ENCODE peak calls at places on chromosomes 16 and 17, in four cellular contexts. One of them, this sample, is unnamed.

GRCh38 chr17:61338000-61338864 is 61.4 kb upstream of the TBX2 start:
- DNase-seq in SK-N-SH: no peak
- DNase-seq in HepG2: peak
- DNase-seq in GM12878: no peak
- DNase-seq in this sample: peak

GRCh38 chr17:721540-721937 is 6.9 kb upstream of the VPS53 start:
- DNase-seq in SK-N-SH: no peak
- DNase-seq in HepG2: no peak
- DNase-seq in GM12878: no peak
- DNase-seq in this sample: no peak

GRCh38 chr16:69404275-69404805 is 18.5 kb upstream of the TERF2 start:
- DNase-seq in SK-N-SH: no peak
- DNase-seq in HepG2: peak
- DNase-seq in GM12878: no peak
- DNase-seq in this sample: peak

GRCh38 chr17:54521137-54521536 is 379.5 kb upstream of the TOM1L1 start:
- DNase-seq in SK-N-SH: no peak
- DNase-seq in HepG2: no peak
- DNase-seq in GM12878: no peak
- DNase-seq in this sample: no peak

GRCh38 chr16:65121870-65122723 is at the start of gene CDH11:
- DNase-seq in SK-N-SH: peak
- DNase-seq in HepG2: no peak
- DNase-seq in GM12878: no peak
- DNase-seq in this sample: no peak

GRCh38 chr16:54654429-54654828 is 276.2 kb upstream of the IRX5 start:
- DNase-seq in SK-N-SH: no peak
- DNase-seq in HepG2: no peak
- DNase-seq in GM12878: no peak
- DNase-seq in this sample: no peak

GRCh38 chr16:79132745-79133144 is 467.8 kb downstream of the MAF start:
- DNase-seq in SK-N-SH: no peak
- DNase-seq in HepG2: no peak
- DNase-seq in GM12878: no peak
- DNase-seq in this sample: no peak

GRCh38 chr17:41917957-41918391 is 777 bp downstream of the ACLY start:
- DNase-seq in SK-N-SH: peak
- DNase-seq in HepG2: no peak
- DNase-seq in GM12878: no peak
- DNase-seq in this sample: peak

GRCh38 chr17:48093341-48094045 is 7.8 kb downstream of the CBX1 start:
- DNase-seq in SK-N-SH: no peak
- DNase-seq in HepG2: no peak
- DNase-seq in GM12878: no peak
- DNase-seq in this sample: no peak

GRCh38 chr17:8488931-8489330 is 53.2 kb downstream of the NDEL1 start:
- DNase-seq in SK-N-SH: no peak
- DNase-seq in HepG2: no peak
- DNase-seq in GM12878: no peak
- DNase-seq in this sample: no peak

GRCh38 chr16:56263711-56264608 is 72.7 kb downstream of the GNAO1 start:
- DNase-seq in SK-N-SH: peak
- DNase-seq in HepG2: peak
- DNase-seq in GM12878: no peak
- DNase-seq in this sample: no peak

GRCh38 chr16:8848231-8848938 is 20.4 kb downstream of the CARHSP1 start:
- DNase-seq in SK-N-SH: peak
- DNase-seq in HepG2: no peak
- DNase-seq in GM12878: no peak
- DNase-seq in this sample: no peak

GRCh38 chr16:85266857-85267256 is 154.6 kb upstream of the CIBAR2 start:
- DNase-seq in SK-N-SH: peak
- DNase-seq in HepG2: no peak
- DNase-seq in GM12878: no peak
- DNase-seq in this sample: no peak

GRCh38 chr17:57999496-58000017 is 7.5 kb downstream of the SRSF1 start:
- DNase-seq in SK-N-SH: peak
- DNase-seq in HepG2: peak
- DNase-seq in GM12878: peak
- DNase-seq in this sample: peak

GRCh38 chr17:33229028-33229427 is 64.1 kb downstream of the ASIC2 start:
- DNase-seq in SK-N-SH: no peak
- DNase-seq in HepG2: no peak
- DNase-seq in GM12878: no peak
- DNase-seq in this sample: no peak

GRCh38 chr16:13194766-13195165 is 293.4 kb downstream of the SHISA9 start:
- DNase-seq in SK-N-SH: no peak
- DNase-seq in HepG2: no peak
- DNase-seq in GM12878: no peak
- DNase-seq in this sample: no peak

GRCh38 chr16:72111653-72112451 is 18.2 kb downstream of the DHX38 start:
- DNase-seq in SK-N-SH: no peak
- DNase-seq in HepG2: no peak
- DNase-seq in GM12878: no peak
- DNase-seq in this sample: no peak

GRCh38 chr17:42618442-42619150 is 9.1 kb downstream of the TUBG1 start:
- DNase-seq in SK-N-SH: peak
- DNase-seq in HepG2: peak
- DNase-seq in GM12878: peak
- DNase-seq in this sample: peak

GRCh38 chr17:59361386-59361785 is 29.9 kb downstream of the YPEL2 start:
- DNase-seq in SK-N-SH: no peak
- DNase-seq in HepG2: no peak
- DNase-seq in GM12878: no peak
- DNase-seq in this sample: peak

GRCh38 chr16:55821210-55821609 is 11.7 kb downstream of the CES1 start:
- DNase-seq in SK-N-SH: no peak
- DNase-seq in HepG2: no peak
- DNase-seq in GM12878: no peak
- DNase-seq in this sample: no peak

GRCh38 chr17:42067371-42068180 is 17.2 kb upstream of the C17orf113 start:
- DNase-seq in SK-N-SH: peak
- DNase-seq in HepG2: peak
- DNase-seq in GM12878: no peak
- DNase-seq in this sample: peak

GRCh38 chr16:49750341-49751011 is 105.4 kb downstream of the ZNF423 start:
- DNase-seq in SK-N-SH: peak
- DNase-seq in HepG2: no peak
- DNase-seq in GM12878: no peak
- DNase-seq in this sample: no peak

GRCh38 chr16:14168146-14168545 is 97.0 kb downstream of the MRTFB start:
- DNase-seq in SK-N-SH: no peak
- DNase-seq in HepG2: no peak
- DNase-seq in GM12878: no peak
- DNase-seq in this sample: no peak

GRCh38 chr16:56518435-56518834 is 1.4 kb downstream of the BBS2 start:
- DNase-seq in SK-N-SH: no peak
- DNase-seq in HepG2: no peak
- DNase-seq in GM12878: no peak
- DNase-seq in this sample: no peak

GRCh38 chr16:648071-648785 is 937 bp upstream of the WDR90 start:
- DNase-seq in SK-N-SH: peak
- DNase-seq in HepG2: peak
- DNase-seq in GM12878: no peak
- DNase-seq in this sample: no peak

GRCh38 chr16:58290861-58291260 is 4.0 kb downstream of the PRSS54 start:
- DNase-seq in SK-N-SH: no peak
- DNase-seq in HepG2: no peak
- DNase-seq in GM12878: no peak
- DNase-seq in this sample: no peak

GRCh38 chr17:74234482-74234881 is 21.1 kb downstream of the TTYH2 start:
- DNase-seq in SK-N-SH: no peak
- DNase-seq in HepG2: no peak
- DNase-seq in GM12878: no peak
- DNase-seq in this sample: no peak
- TF ChIP-seq PBX3 in SK-N-SH: no peak
- TF ChIP-seq PBX3 in HepG2: no peak
- TF ChIP-seq PBX3 in GM12878: no peak
- TF ChIP-seq PBX3 in this sample: no peak

GRCh38 chr16:3087836-3088235 is 11.3 kb downstream of the ZSCAN10 start:
- DNase-seq in SK-N-SH: no peak
- DNase-seq in HepG2: no peak
- DNase-seq in GM12878: no peak
- DNase-seq in this sample: no peak

GRCh38 chr16:3084969-3085670 is 14.0 kb downstream of the ZSCAN10 start:
- DNase-seq in SK-N-SH: no peak
- DNase-seq in HepG2: no peak
- DNase-seq in GM12878: no peak
- DNase-seq in this sample: no peak

GRCh38 chr16:3086596-3087242 is 12.4 kb downstream of the ZSCAN10 start:
- DNase-seq in SK-N-SH: no peak
- DNase-seq in HepG2: peak
- DNase-seq in GM12878: no peak
- DNase-seq in this sample: no peak

GRCh38 chr16:3087243-3087791 is 11.8 kb downstream of the ZSCAN10 start:
- DNase-seq in SK-N-SH: no peak
- DNase-seq in HepG2: no peak
- DNase-seq in GM12878: no peak
- DNase-seq in this sample: no peak

DNA sequence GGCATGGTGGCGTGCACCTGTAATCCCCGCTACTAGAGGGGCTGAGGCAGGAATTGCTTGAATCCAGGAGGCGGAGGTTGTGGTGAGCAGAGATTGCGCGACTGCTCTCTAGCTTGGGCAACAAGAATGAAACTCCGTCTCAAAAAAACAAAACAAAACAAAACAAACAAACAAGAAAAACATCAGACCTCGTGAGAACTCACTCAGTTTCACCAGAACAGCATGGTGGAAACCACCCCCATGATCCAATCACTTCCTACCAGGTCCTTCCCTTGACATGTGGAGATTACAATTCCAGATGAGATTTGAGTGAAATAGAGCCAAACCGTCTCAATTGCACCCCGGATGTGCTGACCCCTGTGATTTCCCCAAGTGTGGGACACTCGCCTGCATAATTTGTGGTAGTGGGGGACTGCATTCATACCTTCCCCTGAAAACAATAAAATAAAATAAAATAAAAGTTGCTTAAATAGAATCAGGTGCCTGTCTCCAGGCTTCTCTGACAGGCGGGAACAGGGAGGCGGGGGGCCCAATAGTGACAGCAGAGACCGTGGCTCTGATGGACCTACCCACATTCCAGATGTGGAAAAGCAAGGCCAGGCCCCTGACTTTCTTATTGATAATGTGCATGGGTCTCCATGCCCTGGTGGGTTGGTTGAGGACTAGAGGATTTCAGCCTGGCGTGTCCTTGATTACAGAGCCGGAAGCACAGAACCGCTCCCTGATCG is 13.1 kb downstream of the ZSCAN10 start:
- DNase-seq in SK-N-SH: no peak
- DNase-seq in HepG2: no peak
- DNase-seq in GM12878: no peak
- DNase-seq in this sample: no peak
- TF ChIP-seq PBX3 in SK-N-SH: no peak
- TF ChIP-seq PBX3 in HepG2: no peak
- TF ChIP-seq PBX3 in GM12878: no peak
- TF ChIP-seq PBX3 in this sample: no peak

DNA sequence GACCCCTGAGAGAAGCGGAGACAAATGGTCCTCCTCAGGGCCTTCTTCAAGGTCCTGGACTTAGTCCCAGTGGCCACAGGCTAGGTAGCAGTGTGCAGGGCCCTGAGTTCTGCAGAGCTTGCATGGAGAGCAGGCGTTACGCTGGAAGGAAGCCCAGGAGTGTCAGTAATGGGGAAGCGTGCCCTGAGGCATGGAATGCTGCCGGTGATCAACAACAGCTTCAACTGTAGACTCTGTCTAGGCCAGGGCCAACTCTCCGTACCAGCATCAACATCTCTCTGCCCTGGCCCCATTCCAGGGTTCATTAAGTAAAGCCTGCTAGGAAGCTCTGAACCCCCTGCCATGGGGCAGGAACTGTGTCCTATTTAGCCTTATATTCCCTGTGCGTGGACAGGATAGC is 568 bp upstream of the TNK1 start:
- DNase-seq in SK-N-SH: peak
- DNase-seq in HepG2: no peak
- DNase-seq in GM12878: no peak
- DNase-seq in this sample: no peak
- TF ChIP-seq PBX3 in SK-N-SH: no peak
- TF ChIP-seq PBX3 in HepG2: no peak
- TF ChIP-seq PBX3 in GM12878: no peak
- TF ChIP-seq PBX3 in this sample: no peak

GRCh38 chr17:17941015-17941414 is 31.2 kb downstream of the TOM1L2 start:
- DNase-seq in SK-N-SH: no peak
- DNase-seq in HepG2: no peak
- DNase-seq in GM12878: no peak
- DNase-seq in this sample: no peak
- TF ChIP-seq PBX3 in SK-N-SH: no peak
- TF ChIP-seq PBX3 in HepG2: no peak
- TF ChIP-seq PBX3 in GM12878: no peak
- TF ChIP-seq PBX3 in this sample: no peak

GRCh38 chr16:66520406-66521194 is 29.3 kb downstream of the TK2 start:
- DNase-seq in SK-N-SH: no peak
- DNase-seq in HepG2: no peak
- DNase-seq in GM12878: no peak
- DNase-seq in this sample: no peak
- TF ChIP-seq PBX3 in SK-N-SH: no peak
- TF ChIP-seq PBX3 in HepG2: no peak
- TF ChIP-seq PBX3 in GM12878: no peak
- TF ChIP-seq PBX3 in this sample: no peak